ENCODE peak calls at places on chromosomes 1 and 21, in five cellular contexts. F is mammary epithelial cell, S is body of pancreas, U is MM.1S, L is AG04450. Q is an unnamed sample.

GRCh38 chr1:78003882-78004718 is 639 bp upstream of the DNAJB4 start:
- DNase-seq in F (peak), S (peak), U (peak), L (peak), Q (peak)

GRCh38 chr1:108877324-108877812 is 583 bp downstream of the GPSM2 start:
- DNase-seq in F (peak), S (no peak), U (no peak), L (no peak), Q (no peak)

GRCh38 chr1:76148460-76148859 is 73.9 kb downstream of the ST6GALNAC3 start:
- DNase-seq in F (no peak), S (no peak), U (no peak), L (no peak), Q (no peak)

GRCh38 chr21:45303751-45304150 is 16.1 kb upstream of the POFUT2 start:
- DNase-seq in F (no peak), S (no peak), U (no peak), L (no peak), Q (no peak)

GRCh38 chr1:94095112-94095637 is 25.8 kb downstream of the ABCA4 start:
- DNase-seq in F (no peak), S (peak), U (no peak), L (peak), Q (no peak)

GRCh38 chr1:17161137-17161700 is 42.0 kb upstream of the PADI2 start:
- DNase-seq in F (no peak), S (no peak), U (peak), L (no peak), Q (no peak)

GRCh38 chr1:114215426-114215825 is 61.8 kb upstream of the SYT6 start:
- DNase-seq in F (no peak), S (no peak), U (no peak), L (no peak), Q (no peak)

GRCh38 chr1:228157381-228158126 is 7.8 kb downstream of the GJC2 start:
- DNase-seq in F (no peak), S (no peak), U (no peak), L (no peak), Q (no peak)

GRCh38 chr1:242146640-242147039 is 147.7 kb upstream of the MAP1LC3C start:
- DNase-seq in F (no peak), S (no peak), U (no peak), L (no peak), Q (no peak)

GRCh38 chr1:51070011-51070410 is 32.0 kb upstream of the C1orf185 start:
- DNase-seq in F (no peak), S (no peak), U (no peak), L (no peak), Q (no peak)

GRCh38 chr1:4711944-4712343 is 57.5 kb downstream of the AJAP1 start:
- DNase-seq in F (no peak), S (no peak), U (no peak), L (no peak), Q (no peak)

GRCh38 chr21:34702341-34702807 is 33.6 kb downstream of the CLIC6 start:
- DNase-seq in F (peak), S (no peak), U (no peak), L (peak), Q (peak)

GRCh38 chr1:55718758-55719671 is 503.9 kb upstream of the USP24 start:
- DNase-seq in F (peak), S (peak), U (no peak), L (peak), Q (no peak)

GRCh38 chr1:81699234-81699633 is 101.5 kb upstream of the ADGRL2 start:
- DNase-seq in F (peak), S (no peak), U (no peak), L (no peak), Q (peak)

GRCh38 chr1:89761901-89762300 is 58.9 kb upstream of the LRRC8D start:
- DNase-seq in F (no peak), S (no peak), U (no peak), L (no peak), Q (no peak)

GRCh38 chr1:113835686-113836290 is 23.5 kb upstream of the RSBN1 start:
- DNase-seq in F (peak), S (no peak), U (peak), L (peak), Q (no peak)

GRCh38 chr1:197485790-197486189 is 217.7 kb downstream of the CRB1 start:
- DNase-seq in F (no peak), S (no peak), U (no peak), L (no peak), Q (no peak)

GRCh38 chr1:185696419-185697150 is 37.6 kb upstream of the HMCN1 start:
- DNase-seq in F (no peak), S (no peak), U (no peak), L (no peak), Q (no peak)

GRCh38 chr21:38244885-38245869 is 11.6 kb upstream of the KCNJ15 start:
- DNase-seq in F (peak), S (no peak), U (peak), L (peak), Q (peak)

GRCh38 chr1:9251501-9251900 is 16.9 kb downstream of the H6PD start:
- DNase-seq in F (no peak), S (no peak), U (no peak), L (no peak), Q (no peak)
- H3K27ac ChIP-seq in F (no peak), S (peak), U (no peak), L (no peak), Q (no peak)

DNA sequence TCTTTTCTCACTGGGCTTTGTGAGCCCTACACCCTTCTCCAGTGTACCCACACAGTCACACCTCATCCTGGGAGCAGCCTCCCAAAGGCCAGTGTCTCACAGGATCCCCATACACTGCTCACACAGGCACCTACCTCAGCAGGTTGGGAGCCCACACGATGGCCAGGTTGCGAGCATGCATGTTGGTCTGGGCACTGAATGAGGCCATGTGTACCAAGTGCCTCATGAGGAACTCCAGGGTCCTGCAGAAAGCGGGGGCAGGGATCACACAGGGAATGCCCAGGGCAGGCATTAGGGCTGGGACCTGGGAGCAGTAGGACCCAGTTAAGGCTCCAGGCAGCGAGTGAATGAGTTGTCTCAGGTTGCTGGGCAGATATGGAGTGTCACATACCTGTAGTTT is 8.5 kb upstream of the USF1 start:
- DNase-seq in F (no peak), S (no peak), U (no peak), L (no peak), Q (no peak)
- H3K27ac ChIP-seq in F (no peak), S (no peak), U (no peak), L (no peak), Q (no peak)

GRCh38 chr1:32249831-32250525 is 1.1 kb upstream of the LCK start:
- DNase-seq in F (no peak), S (peak), U (peak), L (no peak), Q (no peak)
- H3K27ac ChIP-seq in F (no peak), S (peak), U (peak), L (no peak), Q (no peak)

GRCh38 chr1:167671727-167672511 is 41.9 kb downstream of the RCSD1 start:
- DNase-seq in F (peak), S (no peak), U (no peak), L (no peak), Q (no peak)
- H3K27ac ChIP-seq in F (no peak), S (no peak), U (no peak), L (no peak), Q (no peak)

GRCh38 chr1:6258675-6259074 is 2.2 kb downstream of the GPR153 start:
- DNase-seq in F (peak), S (no peak), U (no peak), L (no peak), Q (peak)

GRCh38 chr1:6260961-6261614 is at the start of gene GPR153:
- DNase-seq in F (peak), S (no peak), U (peak), L (no peak), Q (no peak)

GRCh38 chr1:6261615-6261995 is 707 bp upstream of the GPR153 start:
- DNase-seq in F (peak), S (no peak), U (no peak), L (no peak), Q (no peak)

GRCh38 chr1:6259491-6260362 is 1.2 kb downstream of the GPR153 start:
- DNase-seq in F (peak), S (peak), U (peak), L (peak), Q (peak)

GRCh38 chr1:6260433-6260934 is 414 bp downstream of the GPR153 start:
- DNase-seq in F (peak), S (no peak), U (no peak), L (no peak), Q (no peak)
- H3K27ac ChIP-seq in F (peak), S (no peak), U (no peak), L (no peak), Q (peak)

GRCh38 chr1:40477680-40478057 is 579 bp downstream of the ZFP69 start:
- DNase-seq in F (peak), S (no peak), U (no peak), L (no peak), Q (no peak)

GRCh38 chr1:40478276-40478675 is 1.2 kb downstream of the ZFP69 start:
- DNase-seq in F (no peak), S (no peak), U (no peak), L (no peak), Q (no peak)

GRCh38 chr1:40475268-40475667 is 1.8 kb upstream of the ZFP69 start:
- DNase-seq in F (no peak), S (no peak), U (no peak), L (no peak), Q (no peak)

GRCh38 chr1:40479156-40479555 is 2.1 kb downstream of the ZFP69 start:
- DNase-seq in F (no peak), S (no peak), U (no peak), L (no peak), Q (no peak)

GRCh38 chr1:40476924-40477679 is at the start of gene ZFP69:
- DNase-seq in F (peak), S (peak), U (peak), L (peak), Q (no peak)
- H3K27ac ChIP-seq in F (no peak), S (peak), U (no peak), L (no peak), Q (no peak)

DNA sequence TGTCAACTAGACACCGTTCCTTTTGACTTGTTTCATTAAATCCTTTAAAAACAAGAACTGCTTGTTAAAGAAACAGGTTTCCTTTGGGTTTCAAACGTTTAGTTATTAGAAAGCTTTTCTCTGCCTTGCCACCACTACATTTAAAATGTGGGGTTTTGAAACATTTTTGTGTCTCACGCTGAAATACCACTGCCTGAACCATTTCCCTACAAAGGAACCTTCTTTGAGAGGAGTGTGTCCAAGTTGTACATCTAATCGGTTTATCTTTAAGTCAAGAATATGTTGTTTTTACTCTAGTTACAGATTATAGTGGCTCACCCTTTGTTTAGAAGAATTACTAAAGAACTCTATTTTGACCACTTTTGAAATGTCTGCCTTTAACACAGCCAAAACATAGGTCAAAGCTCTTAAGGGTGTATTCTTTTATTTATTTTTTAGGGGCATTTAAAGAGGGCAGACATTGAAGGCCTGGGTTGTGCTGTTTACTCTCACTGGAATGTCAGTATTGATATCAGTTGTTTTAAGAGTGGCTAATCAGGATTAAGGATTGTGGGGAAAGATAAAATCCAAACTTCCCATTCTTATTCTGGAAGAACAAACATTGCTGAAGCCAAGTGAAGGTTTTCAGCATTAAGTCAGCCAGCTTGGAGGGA is 143.4 kb downstream of the GALNT2 start:
- DNase-seq in F (no peak), S (no peak), U (no peak), L (no peak), Q (no peak)
- H3K27ac ChIP-seq in F (no peak), S (peak), U (no peak), L (no peak), Q (no peak)

DNA sequence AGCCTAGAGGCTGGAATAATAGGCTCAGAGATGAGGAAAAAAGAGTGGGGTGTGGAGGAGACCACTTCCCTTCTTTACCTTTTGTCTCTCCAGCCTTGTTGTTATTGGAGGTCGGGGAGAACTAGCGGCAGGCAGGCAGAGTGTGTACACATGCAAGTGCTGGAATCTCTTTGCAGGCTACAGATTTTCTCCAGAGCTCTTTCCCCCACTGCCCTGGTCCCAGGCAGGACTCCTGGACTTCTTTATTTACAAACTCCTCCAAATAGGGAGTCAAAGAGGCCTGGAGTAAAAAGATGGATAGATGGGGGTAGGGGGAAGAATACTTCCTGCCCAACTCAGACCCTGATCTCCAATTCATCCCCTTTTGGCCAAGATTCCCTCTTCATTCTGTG is 697 bp downstream of the CA14 start:
- DNase-seq in F (no peak), S (no peak), U (no peak), L (no peak), Q (no peak)
- H3K27ac ChIP-seq in F (no peak), S (no peak), U (no peak), L (no peak), Q (no peak)